ENCODE peak calls at places on chromosomes 12 and 14, in ten cellular contexts. One of them, this sample, is unnamed. For H3K4me1, the result is how much of the 10 kb centered on the place peaks cover.

GRCh38 chr12:54383041-54383609 is 1.4 kb downstream of the ZNF385A start:
- DNase-seq in esophagus muscularis mucosa: no peak
- DNase-seq in transverse colon: no peak
- DNase-seq in HCT116: no peak
- DNase-seq in CD4-positive, alpha-beta memory T cell: no peak
- DNase-seq in endodermal cell: no peak
- DNase-seq in psoas muscle: no peak
- DNase-seq in CD4-positive, CD25-positive, alpha-beta regulatory T cell: no peak
- DNase-seq in hepatocyte: no peak
- DNase-seq in neuronal stem cell: no peak
- DNase-seq in this sample: peak

GRCh38 chr12:63929426-63929825 is 84.9 kb downstream of the SRGAP1 start:
- DNase-seq in CD4-positive, alpha-beta memory T cell: no peak
- DNase-seq in esophagus muscularis mucosa: no peak
- DNase-seq in CD4-positive, CD25-positive, alpha-beta regulatory T cell: no peak
- DNase-seq in neuronal stem cell: no peak
- DNase-seq in endodermal cell: no peak
- DNase-seq in transverse colon: no peak
- DNase-seq in HCT116: no peak
- DNase-seq in hepatocyte: no peak
- DNase-seq in psoas muscle: no peak
- DNase-seq in this sample: no peak

GRCh38 chr12:101299346-101299745 is 19.4 kb downstream of the UTP20 start:
- DNase-seq in psoas muscle: no peak
- DNase-seq in transverse colon: no peak
- DNase-seq in neuronal stem cell: no peak
- DNase-seq in endodermal cell: no peak
- DNase-seq in esophagus muscularis mucosa: no peak
- DNase-seq in CD4-positive, alpha-beta memory T cell: no peak
- DNase-seq in CD4-positive, CD25-positive, alpha-beta regulatory T cell: no peak
- DNase-seq in hepatocyte: no peak
- DNase-seq in HCT116: no peak
- DNase-seq in this sample: no peak

GRCh38 chr12:63826002-63826585 is 18.4 kb upstream of the SRGAP1 start:
- DNase-seq in hepatocyte: peak
- DNase-seq in neuronal stem cell: peak
- DNase-seq in transverse colon: no peak
- DNase-seq in endodermal cell: no peak
- DNase-seq in esophagus muscularis mucosa: no peak
- DNase-seq in CD4-positive, CD25-positive, alpha-beta regulatory T cell: no peak
- DNase-seq in psoas muscle: no peak
- DNase-seq in HCT116: peak
- DNase-seq in CD4-positive, alpha-beta memory T cell: no peak
- DNase-seq in this sample: no peak

GRCh38 chr12:120062976-120063579 is 53.5 kb downstream of the RAB35 start:
- DNase-seq in esophagus muscularis mucosa: no peak
- DNase-seq in hepatocyte: no peak
- DNase-seq in CD4-positive, alpha-beta memory T cell: no peak
- DNase-seq in psoas muscle: no peak
- DNase-seq in CD4-positive, CD25-positive, alpha-beta regulatory T cell: no peak
- DNase-seq in neuronal stem cell: no peak
- DNase-seq in HCT116: no peak
- DNase-seq in transverse colon: no peak
- DNase-seq in endodermal cell: no peak
- DNase-seq in this sample: no peak

GRCh38 chr12:127083028-127083949 is 1183.7 kb upstream of the TMEM132C start:
- DNase-seq in HCT116: peak
- DNase-seq in esophagus muscularis mucosa: no peak
- DNase-seq in CD4-positive, alpha-beta memory T cell: no peak
- DNase-seq in psoas muscle: no peak
- DNase-seq in transverse colon: no peak
- DNase-seq in hepatocyte: peak
- DNase-seq in CD4-positive, CD25-positive, alpha-beta regulatory T cell: peak
- DNase-seq in neuronal stem cell: no peak
- DNase-seq in endodermal cell: no peak
- DNase-seq in this sample: no peak

GRCh38 chr12:28966049-28966778 is 182.9 kb upstream of the FAR2 start:
- DNase-seq in psoas muscle: no peak
- DNase-seq in endodermal cell: no peak
- DNase-seq in neuronal stem cell: no peak
- DNase-seq in esophagus muscularis mucosa: no peak
- DNase-seq in CD4-positive, alpha-beta memory T cell: no peak
- DNase-seq in transverse colon: peak
- DNase-seq in hepatocyte: no peak
- DNase-seq in CD4-positive, CD25-positive, alpha-beta regulatory T cell: no peak
- DNase-seq in HCT116: no peak
- DNase-seq in this sample: peak

GRCh38 chr12:132481771-132482745 is 7.9 kb upstream of the FBRSL1 start:
- DNase-seq in hepatocyte: no peak
- DNase-seq in neuronal stem cell: no peak
- DNase-seq in esophagus muscularis mucosa: no peak
- DNase-seq in CD4-positive, alpha-beta memory T cell: peak
- DNase-seq in transverse colon: no peak
- DNase-seq in psoas muscle: peak
- DNase-seq in endodermal cell: no peak
- DNase-seq in CD4-positive, CD25-positive, alpha-beta regulatory T cell: no peak
- DNase-seq in HCT116: no peak
- DNase-seq in this sample: no peak

GRCh38 chr12:130579231-130579630 is 136.9 kb downstream of the RIMBP2 start:
- DNase-seq in esophagus muscularis mucosa: no peak
- DNase-seq in CD4-positive, CD25-positive, alpha-beta regulatory T cell: no peak
- DNase-seq in HCT116: no peak
- DNase-seq in psoas muscle: no peak
- DNase-seq in CD4-positive, alpha-beta memory T cell: no peak
- DNase-seq in neuronal stem cell: no peak
- DNase-seq in hepatocyte: no peak
- DNase-seq in endodermal cell: peak
- DNase-seq in transverse colon: no peak
- DNase-seq in this sample: no peak

GRCh38 chr14:51643137-51643536 is 8.6 kb upstream of the FRMD6 start:
- DNase-seq in CD4-positive, alpha-beta memory T cell: no peak
- DNase-seq in endodermal cell: no peak
- DNase-seq in psoas muscle: no peak
- DNase-seq in transverse colon: no peak
- DNase-seq in hepatocyte: no peak
- DNase-seq in CD4-positive, CD25-positive, alpha-beta regulatory T cell: no peak
- DNase-seq in esophagus muscularis mucosa: no peak
- DNase-seq in neuronal stem cell: no peak
- DNase-seq in HCT116: no peak
- DNase-seq in this sample: no peak

GRCh38 chr12:21439347-21439746 is 1.9 kb downstream of the PYROXD1 start:
- DNase-seq in hepatocyte: no peak
- DNase-seq in CD4-positive, alpha-beta memory T cell: peak
- DNase-seq in transverse colon: no peak
- DNase-seq in esophagus muscularis mucosa: no peak
- DNase-seq in CD4-positive, CD25-positive, alpha-beta regulatory T cell: no peak
- DNase-seq in neuronal stem cell: no peak
- DNase-seq in endodermal cell: no peak
- DNase-seq in psoas muscle: no peak
- DNase-seq in HCT116: no peak
- DNase-seq in this sample: no peak

GRCh38 chr12:726281-727140 is 25.9 kb upstream of the WNK1 start:
- DNase-seq in CD4-positive, CD25-positive, alpha-beta regulatory T cell: no peak
- DNase-seq in esophagus muscularis mucosa: no peak
- DNase-seq in endodermal cell: no peak
- DNase-seq in hepatocyte: peak
- DNase-seq in neuronal stem cell: no peak
- DNase-seq in HCT116: no peak
- DNase-seq in transverse colon: no peak
- DNase-seq in psoas muscle: no peak
- DNase-seq in CD4-positive, alpha-beta memory T cell: no peak
- DNase-seq in this sample: no peak

GRCh38 chr12:19450362-19450761 is 11.1 kb downstream of the AEBP2 start:
- DNase-seq in CD4-positive, alpha-beta memory T cell: no peak
- DNase-seq in transverse colon: no peak
- DNase-seq in psoas muscle: no peak
- DNase-seq in HCT116: no peak
- DNase-seq in esophagus muscularis mucosa: no peak
- DNase-seq in neuronal stem cell: no peak
- DNase-seq in hepatocyte: no peak
- DNase-seq in endodermal cell: no peak
- DNase-seq in CD4-positive, CD25-positive, alpha-beta regulatory T cell: no peak
- DNase-seq in this sample: no peak

GRCh38 chr12:19454837-19455236 is 15.5 kb downstream of the AEBP2 start:
- DNase-seq in psoas muscle: no peak
- DNase-seq in transverse colon: no peak
- DNase-seq in CD4-positive, CD25-positive, alpha-beta regulatory T cell: no peak
- DNase-seq in esophagus muscularis mucosa: no peak
- DNase-seq in CD4-positive, alpha-beta memory T cell: no peak
- DNase-seq in endodermal cell: no peak
- DNase-seq in neuronal stem cell: no peak
- DNase-seq in HCT116: no peak
- DNase-seq in hepatocyte: no peak
- DNase-seq in this sample: no peak

GRCh38 chr12:19451196-19451595 is 11.9 kb downstream of the AEBP2 start:
- DNase-seq in neuronal stem cell: no peak
- DNase-seq in psoas muscle: no peak
- DNase-seq in transverse colon: no peak
- DNase-seq in CD4-positive, alpha-beta memory T cell: no peak
- DNase-seq in HCT116: no peak
- DNase-seq in CD4-positive, CD25-positive, alpha-beta regulatory T cell: no peak
- DNase-seq in esophagus muscularis mucosa: no peak
- DNase-seq in hepatocyte: no peak
- DNase-seq in endodermal cell: peak
- DNase-seq in this sample: no peak

GRCh38 chr12:19456176-19456575 is 16.9 kb downstream of the AEBP2 start:
- DNase-seq in CD4-positive, CD25-positive, alpha-beta regulatory T cell: no peak
- DNase-seq in transverse colon: no peak
- DNase-seq in neuronal stem cell: no peak
- DNase-seq in psoas muscle: no peak
- DNase-seq in endodermal cell: no peak
- DNase-seq in hepatocyte: no peak
- DNase-seq in esophagus muscularis mucosa: no peak
- DNase-seq in CD4-positive, alpha-beta memory T cell: no peak
- DNase-seq in HCT116: no peak
- DNase-seq in this sample: no peak

GRCh38 chr12:19453961-19454360 is 14.7 kb downstream of the AEBP2 start:
- DNase-seq in endodermal cell: no peak
- DNase-seq in transverse colon: no peak
- DNase-seq in psoas muscle: no peak
- DNase-seq in neuronal stem cell: no peak
- DNase-seq in CD4-positive, alpha-beta memory T cell: no peak
- DNase-seq in hepatocyte: no peak
- DNase-seq in HCT116: no peak
- DNase-seq in esophagus muscularis mucosa: no peak
- DNase-seq in CD4-positive, CD25-positive, alpha-beta regulatory T cell: no peak
- DNase-seq in this sample: no peak
- H3K4me1 ChIP-seq in endodermal cell: under half
- H3K4me1 ChIP-seq in transverse colon: under half
- H3K4me1 ChIP-seq in psoas muscle: under half
- H3K4me1 ChIP-seq in neuronal stem cell: under half
- H3K4me1 ChIP-seq in CD4-positive, alpha-beta memory T cell: half or more
- H3K4me1 ChIP-seq in hepatocyte: under half
- H3K4me1 ChIP-seq in HCT116: under half
- H3K4me1 ChIP-seq in esophagus muscularis mucosa: half or more
- H3K4me1 ChIP-seq in CD4-positive, CD25-positive, alpha-beta regulatory T cell: under half
- H3K4me1 ChIP-seq in this sample: under half

DNA sequence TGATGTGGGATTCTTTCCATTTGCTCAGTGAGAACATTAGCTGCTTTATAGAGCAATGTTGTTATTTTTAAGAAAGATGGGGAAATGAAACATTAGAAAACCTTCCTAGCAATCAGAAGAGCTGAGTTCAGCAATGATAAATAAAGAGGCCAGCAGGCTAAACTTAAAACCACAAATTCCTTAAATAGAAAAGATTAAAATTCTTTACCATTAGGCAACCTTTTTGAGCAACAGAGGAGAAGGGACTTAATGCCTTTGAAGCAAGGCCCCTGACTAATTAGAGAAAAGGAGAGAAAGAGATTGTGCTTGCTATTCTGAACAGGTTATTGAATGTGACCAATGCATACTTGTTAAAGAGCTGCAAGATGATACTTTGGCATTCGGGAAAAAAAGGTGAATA is 160.8 kb upstream of the LMO3 start:
- DNase-seq in CD4-positive, CD25-positive, alpha-beta regulatory T cell: no peak
- DNase-seq in CD4-positive, alpha-beta memory T cell: no peak
- DNase-seq in psoas muscle: no peak
- DNase-seq in hepatocyte: peak
- DNase-seq in esophagus muscularis mucosa: no peak
- DNase-seq in endodermal cell: no peak
- DNase-seq in transverse colon: no peak
- DNase-seq in neuronal stem cell: no peak
- DNase-seq in HCT116: no peak
- DNase-seq in this sample: no peak
- H3K4me3 ChIP-seq in CD4-positive, CD25-positive, alpha-beta regulatory T cell: no peak
- H3K4me3 ChIP-seq in CD4-positive, alpha-beta memory T cell: no peak
- H3K4me3 ChIP-seq in psoas muscle: no peak
- H3K4me3 ChIP-seq in hepatocyte: no peak
- H3K4me3 ChIP-seq in esophagus muscularis mucosa: no peak
- H3K4me3 ChIP-seq in endodermal cell: no peak
- H3K4me3 ChIP-seq in transverse colon: no peak
- H3K4me3 ChIP-seq in neuronal stem cell: no peak
- H3K4me3 ChIP-seq in HCT116: no peak
- H3K4me3 ChIP-seq in this sample: no peak

DNA sequence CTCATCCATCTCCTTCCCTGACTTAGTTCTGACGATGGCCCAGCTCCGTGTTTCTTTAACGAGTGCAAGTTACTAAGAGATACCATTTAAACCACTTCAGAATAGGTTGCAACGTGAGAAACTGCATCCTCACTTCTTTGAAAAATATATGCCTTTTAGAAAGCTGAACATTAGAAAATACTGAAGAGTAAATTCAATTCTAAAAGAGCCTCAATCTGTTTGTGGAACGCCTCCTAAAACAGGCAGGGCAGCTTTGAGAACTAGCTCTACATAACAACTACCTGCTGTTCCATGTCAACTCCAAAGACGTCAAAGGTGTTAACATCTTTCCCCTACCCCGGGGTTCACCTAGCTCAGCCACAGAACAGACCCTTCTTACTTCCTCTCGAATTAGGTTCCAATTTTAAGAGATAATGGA is 3.5 kb downstream of the BHLHE41 start:
- DNase-seq in endodermal cell: peak
- DNase-seq in hepatocyte: no peak
- DNase-seq in CD4-positive, CD25-positive, alpha-beta regulatory T cell: no peak
- DNase-seq in CD4-positive, alpha-beta memory T cell: no peak
- DNase-seq in neuronal stem cell: no peak
- DNase-seq in HCT116: no peak
- DNase-seq in transverse colon: no peak
- DNase-seq in esophagus muscularis mucosa: peak
- DNase-seq in psoas muscle: no peak
- DNase-seq in this sample: no peak
- H3K4me1 ChIP-seq in endodermal cell: under half
- H3K4me1 ChIP-seq in hepatocyte: under half
- H3K4me1 ChIP-seq in CD4-positive, CD25-positive, alpha-beta regulatory T cell: under half
- H3K4me1 ChIP-seq in CD4-positive, alpha-beta memory T cell: under half
- H3K4me1 ChIP-seq in neuronal stem cell: under half
- H3K4me1 ChIP-seq in HCT116: under half
- H3K4me1 ChIP-seq in transverse colon: under half
- H3K4me1 ChIP-seq in esophagus muscularis mucosa: half or more
- H3K4me1 ChIP-seq in psoas muscle: under half
- H3K4me1 ChIP-seq in this sample: under half

DNA sequence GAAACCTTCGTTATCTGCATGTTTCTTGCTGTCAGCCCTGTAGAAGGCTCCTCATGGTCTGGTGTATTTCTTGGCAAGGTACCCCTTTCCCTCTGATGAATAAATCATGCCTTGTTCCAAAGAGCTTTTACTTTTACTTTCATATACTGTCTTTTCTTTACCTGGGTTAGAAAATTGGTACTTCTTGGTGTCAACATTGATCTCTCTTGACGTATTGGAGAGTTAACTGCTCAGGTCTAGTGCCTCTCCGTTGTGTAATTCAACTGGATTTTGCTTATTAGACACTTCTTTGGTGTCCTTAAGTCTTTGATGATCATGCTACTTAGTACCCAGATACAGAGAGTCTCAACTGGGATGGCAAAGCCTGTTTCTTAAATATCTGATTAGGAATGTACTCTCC is 154.6 kb downstream of the PTCSC3 start:
- DNase-seq in neuronal stem cell: no peak
- DNase-seq in psoas muscle: no peak
- DNase-seq in hepatocyte: no peak
- DNase-seq in HCT116: no peak
- DNase-seq in transverse colon: no peak
- DNase-seq in esophagus muscularis mucosa: no peak
- DNase-seq in CD4-positive, alpha-beta memory T cell: no peak
- DNase-seq in endodermal cell: no peak
- DNase-seq in CD4-positive, CD25-positive, alpha-beta regulatory T cell: no peak
- DNase-seq in this sample: no peak
- H3K4me3 ChIP-seq in neuronal stem cell: no peak
- H3K4me3 ChIP-seq in psoas muscle: no peak
- H3K4me3 ChIP-seq in hepatocyte: no peak
- H3K4me3 ChIP-seq in HCT116: no peak
- H3K4me3 ChIP-seq in transverse colon: no peak
- H3K4me3 ChIP-seq in esophagus muscularis mucosa: no peak
- H3K4me3 ChIP-seq in CD4-positive, alpha-beta memory T cell: no peak
- H3K4me3 ChIP-seq in endodermal cell: no peak
- H3K4me3 ChIP-seq in CD4-positive, CD25-positive, alpha-beta regulatory T cell: peak
- H3K4me3 ChIP-seq in this sample: no peak